ENCODE peak calls at places on chromosome 20, in nine cellular contexts. One of them, this sample, is unnamed.
A peak's percentile ranks its signal among the peaks of the same experiment; 100 is the strongest.

GRCh38 chr20:49505518-49505917 is 23.1 kb upstream of the KCNB1 start:
- DNase-seq in stimulated activated CD8-positive, alpha-beta memory T cell treated with anti-CD3 and anti-CD28 coated beads, Interleukin-4, amount 100 ng/mL, for 1 hour: no peak
- DNase-seq in hippocampal formation: peak; percentile 32
- DNase-seq in dorsolateral prefrontal cortex: peak; percentile 74
- DNase-seq in stimulated activated CD4-positive, alpha-beta T cell treated with anti-CD3 and anti-CD28 coated beads, Interleukin-2, amount 100 ng/mL, for 24 hours: no peak
- DNase-seq in HS-27A: no peak
- DNase-seq in G401: peak; percentile 85
- DNase-seq in NCI-H69: peak; percentile 87
- DNase-seq in T-helper 17 cell: no peak
- DNase-seq in this sample: no peak

GRCh38 chr20:46694484-46694883 is 5.2 kb upstream of the TP53RK start:
- DNase-seq in stimulated activated CD8-positive, alpha-beta memory T cell treated with anti-CD3 and anti-CD28 coated beads, Interleukin-4, amount 100 ng/mL, for 1 hour: no peak
- DNase-seq in hippocampal formation: no peak
- DNase-seq in dorsolateral prefrontal cortex: peak; percentile 20
- DNase-seq in stimulated activated CD4-positive, alpha-beta T cell treated with anti-CD3 and anti-CD28 coated beads, Interleukin-2, amount 100 ng/mL, for 24 hours: no peak
- DNase-seq in HS-27A: no peak
- DNase-seq in G401: peak; percentile 23
- DNase-seq in NCI-H69: no peak
- DNase-seq in T-helper 17 cell: no peak
- DNase-seq in this sample: no peak

GRCh38 chr20:1451092-1451491 is 15.6 kb downstream of the NSFL1C start:
- DNase-seq in stimulated activated CD8-positive, alpha-beta memory T cell treated with anti-CD3 and anti-CD28 coated beads, Interleukin-4, amount 100 ng/mL, for 1 hour: no peak
- DNase-seq in hippocampal formation: no peak
- DNase-seq in dorsolateral prefrontal cortex: no peak
- DNase-seq in stimulated activated CD4-positive, alpha-beta T cell treated with anti-CD3 and anti-CD28 coated beads, Interleukin-2, amount 100 ng/mL, for 24 hours: no peak
- DNase-seq in HS-27A: no peak
- DNase-seq in G401: no peak
- DNase-seq in NCI-H69: no peak
- DNase-seq in T-helper 17 cell: no peak
- DNase-seq in this sample: no peak

GRCh38 chr20:23386304-23387117 is 24.5 kb downstream of the GZF1 start:
- DNase-seq in stimulated activated CD8-positive, alpha-beta memory T cell treated with anti-CD3 and anti-CD28 coated beads, Interleukin-4, amount 100 ng/mL, for 1 hour: no peak
- DNase-seq in hippocampal formation: no peak
- DNase-seq in dorsolateral prefrontal cortex: no peak
- DNase-seq in stimulated activated CD4-positive, alpha-beta T cell treated with anti-CD3 and anti-CD28 coated beads, Interleukin-2, amount 100 ng/mL, for 24 hours: no peak
- DNase-seq in HS-27A: no peak
- DNase-seq in G401: no peak
- DNase-seq in NCI-H69: no peak
- DNase-seq in T-helper 17 cell: no peak
- DNase-seq in this sample: no peak

GRCh38 chr20:34012330-34012729 is 18.6 kb downstream of the RALY start:
- DNase-seq in stimulated activated CD8-positive, alpha-beta memory T cell treated with anti-CD3 and anti-CD28 coated beads, Interleukin-4, amount 100 ng/mL, for 1 hour: no peak
- DNase-seq in hippocampal formation: no peak
- DNase-seq in dorsolateral prefrontal cortex: no peak
- DNase-seq in stimulated activated CD4-positive, alpha-beta T cell treated with anti-CD3 and anti-CD28 coated beads, Interleukin-2, amount 100 ng/mL, for 24 hours: no peak
- DNase-seq in HS-27A: no peak
- DNase-seq in G401: no peak
- DNase-seq in NCI-H69: no peak
- DNase-seq in T-helper 17 cell: no peak
- DNase-seq in this sample: no peak

GRCh38 chr20:63837134-63837429 is 6.0 kb upstream of the ZBTB46 start:
- DNase-seq in stimulated activated CD8-positive, alpha-beta memory T cell treated with anti-CD3 and anti-CD28 coated beads, Interleukin-4, amount 100 ng/mL, for 1 hour: no peak
- DNase-seq in hippocampal formation: no peak
- DNase-seq in dorsolateral prefrontal cortex: no peak
- DNase-seq in stimulated activated CD4-positive, alpha-beta T cell treated with anti-CD3 and anti-CD28 coated beads, Interleukin-2, amount 100 ng/mL, for 24 hours: no peak
- DNase-seq in HS-27A: no peak
- DNase-seq in G401: no peak
- DNase-seq in NCI-H69: no peak
- DNase-seq in T-helper 17 cell: no peak
- DNase-seq in this sample: no peak

GRCh38 chr20:60869626-60870025 is 382.4 kb upstream of the CDH4 start:
- DNase-seq in stimulated activated CD8-positive, alpha-beta memory T cell treated with anti-CD3 and anti-CD28 coated beads, Interleukin-4, amount 100 ng/mL, for 1 hour: no peak
- DNase-seq in hippocampal formation: no peak
- DNase-seq in dorsolateral prefrontal cortex: no peak
- DNase-seq in stimulated activated CD4-positive, alpha-beta T cell treated with anti-CD3 and anti-CD28 coated beads, Interleukin-2, amount 100 ng/mL, for 24 hours: no peak
- DNase-seq in HS-27A: no peak
- DNase-seq in G401: no peak
- DNase-seq in NCI-H69: no peak
- DNase-seq in T-helper 17 cell: no peak
- DNase-seq in this sample: no peak

GRCh38 chr20:62235001-62235776 is 3.1 kb upstream of the OSBPL2 start:
- DNase-seq in stimulated activated CD8-positive, alpha-beta memory T cell treated with anti-CD3 and anti-CD28 coated beads, Interleukin-4, amount 100 ng/mL, for 1 hour: no peak
- DNase-seq in hippocampal formation: no peak
- DNase-seq in dorsolateral prefrontal cortex: no peak
- DNase-seq in stimulated activated CD4-positive, alpha-beta T cell treated with anti-CD3 and anti-CD28 coated beads, Interleukin-2, amount 100 ng/mL, for 24 hours: no peak
- DNase-seq in HS-27A: no peak
- DNase-seq in G401: no peak
- DNase-seq in NCI-H69: no peak
- DNase-seq in T-helper 17 cell: no peak
- DNase-seq in this sample: no peak

GRCh38 chr20:10309326-10309725 is 90.7 kb downstream of the SNAP25 start:
- DNase-seq in stimulated activated CD8-positive, alpha-beta memory T cell treated with anti-CD3 and anti-CD28 coated beads, Interleukin-4, amount 100 ng/mL, for 1 hour: no peak
- DNase-seq in hippocampal formation: no peak
- DNase-seq in dorsolateral prefrontal cortex: no peak
- DNase-seq in stimulated activated CD4-positive, alpha-beta T cell treated with anti-CD3 and anti-CD28 coated beads, Interleukin-2, amount 100 ng/mL, for 24 hours: no peak
- DNase-seq in HS-27A: peak; percentile 83
- DNase-seq in G401: no peak
- DNase-seq in NCI-H69: no peak
- DNase-seq in T-helper 17 cell: no peak
- DNase-seq in this sample: no peak

This sample was measured in CD4-positive, CD25-positive, alpha-beta regulatory T cell.